ENCODE peak calls at places on chromosomes 7 and 10, in seven cellular contexts. B, Y, L, W, J, D and T are unnamed samples.

GRCh38 chr7:38169862-38170261 is 8.2 kb upstream of the STARD3NL start:
- DNase-seq in B (no peak), J (no peak), L (no peak), Y (no peak), D (peak; percentile 65), W (peak; percentile 45), T (no peak)

GRCh38 chr7:124033093-124033806 is 383 bp upstream of the TMEM229A start:
- DNase-seq in W (no peak), J (no peak), Y (no peak), D (peak; percentile 44), L (peak; percentile 35), B (peak; percentile 50), T (peak; percentile 86)

GRCh38 chr10:5091196-5091595 is 3.0 kb upstream of the AKR1C3 start:
- DNase-seq in J (no peak), W (no peak), L (no peak), D (no peak), Y (no peak), B (no peak), T (no peak)

GRCh38 chr10:131198843-131199242 is 112.7 kb downstream of the TCERG1L start:
- DNase-seq in B (no peak), W (no peak), L (no peak), Y (no peak), D (peak; percentile 34), J (peak; percentile 1), T (peak; percentile 17)

GRCh38 chr7:105084581-105084980 is 70.6 kb downstream of the KMT2E start:
- DNase-seq in Y (no peak), L (no peak), J (no peak), W (no peak), D (no peak), B (no peak), T (no peak)

GRCh38 chr10:101495324-101495925 is 92.6 kb downstream of the POLL start:
- DNase-seq in D (no peak), J (no peak), B (no peak), W (no peak), Y (no peak), L (peak; percentile 0), T (no peak)

GRCh38 chr10:86645111-86645445 is 9.3 kb upstream of the OPN4 start:
- DNase-seq in Y (no peak), L (no peak), B (no peak), D (peak; percentile 36), W (no peak), J (no peak), T (peak; percentile 11)

GRCh38 chr10:93065675-93066543 is 5.3 kb downstream of the CYP26C1 start:
- DNase-seq in L (no peak), W (no peak), D (no peak), J (no peak), B (no peak), Y (no peak), T (no peak)

GRCh38 chr10:3682745-3683144 is 102.3 kb downstream of the KLF6 start:
- DNase-seq in L (no peak), B (no peak), D (no peak), J (no peak), W (no peak), Y (no peak), T (no peak)